ENCODE peak calls at places on chromosomes 3 and 15, in ten cellular contexts. X is PC-9, W is breast epithelium, E is uterus, L is prostate gland, G is HepG2, F is DND-41, S is endothelial cell of umbilical vein, I is heart left ventricle, H is pancreas. V is an unnamed sample.
A peak's percentile ranks its signal among the peaks of the same experiment; 100 is the strongest.

GRCh38 chr3:14248849-14249523 is 70.4 kb downstream of the LSM3 start:
- DNase-seq in X (no peak), W (no peak), E (peak; percentile 72), L (peak; percentile 78), G (peak; percentile 80), F (no peak), S (no peak), I (no peak), H (no peak), V (no peak)

GRCh38 chr3:76646921-76647562 is 392.9 kb upstream of the ROBO2 start:
- DNase-seq in X (no peak), W (no peak), E (no peak), L (no peak), G (peak; percentile 14), F (no peak), S (no peak), I (no peak), H (no peak), V (no peak)

GRCh38 chr3:136938334-136938733 is 19.4 kb upstream of the IL20RB start:
- DNase-seq in X (no peak), W (no peak), E (no peak), L (no peak), G (no peak), F (no peak), S (no peak), I (no peak), H (no peak), V (no peak)

GRCh38 chr3:189353318-189353958 is 181.7 kb downstream of the TPRG1 start:
- DNase-seq in X (peak; percentile 41), W (no peak), E (no peak), L (no peak), G (no peak), F (no peak), S (no peak), I (no peak), H (no peak), V (no peak)

GRCh38 chr3:69386535-69387385 is 872 bp upstream of the FRMD4B start:
- DNase-seq in X (no peak), W (no peak), E (no peak), L (no peak), G (no peak), F (peak; percentile 76), S (no peak), I (no peak), H (no peak), V (no peak)

GRCh38 chr15:65083262-65083701 is 6.7 kb downstream of the KBTBD13 start:
- DNase-seq in X (no peak), W (no peak), E (peak; percentile 56), L (no peak), G (no peak), F (no peak), S (no peak), I (no peak), H (no peak), V (no peak)

GRCh38 chr15:51818156-51818555 is 11.3 kb upstream of the TMOD3 start:
- DNase-seq in X (no peak), W (no peak), E (no peak), L (no peak), G (no peak), F (no peak), S (no peak), I (no peak), H (no peak), V (no peak)

GRCh38 chr15:46410681-46411080 is 775.9 kb downstream of the SQOR start:
- DNase-seq in X (no peak), W (no peak), E (no peak), L (no peak), G (no peak), F (no peak), S (no peak), I (no peak), H (no peak), V (no peak)

GRCh38 chr3:172614340-172615274 is 91.4 kb upstream of the TNFSF10 start:
- DNase-seq in X (no peak), W (no peak), E (no peak), L (no peak), G (no peak), F (no peak), S (no peak), I (no peak), H (no peak), V (no peak)

GRCh38 chr3:152293607-152294006 is 24.9 kb downstream of the MBNL1 start:
- DNase-seq in X (no peak), W (no peak), E (no peak), L (no peak), G (no peak), F (no peak), S (no peak), I (no peak), H (no peak), V (no peak)

GRCh38 chr3:152295834-152296233 is 27.1 kb downstream of the MBNL1 start:
- DNase-seq in X (no peak), W (no peak), E (no peak), L (no peak), G (no peak), F (no peak), S (no peak), I (no peak), H (no peak), V (no peak)

GRCh38 chr3:152296990-152297389 is 28.3 kb downstream of the MBNL1 start:
- DNase-seq in X (no peak), W (no peak), E (no peak), L (no peak), G (no peak), F (no peak), S (no peak), I (no peak), H (no peak), V (no peak)

GRCh38 chr3:152296382-152296781 is 27.7 kb downstream of the MBNL1 start:
- DNase-seq in X (no peak), W (no peak), E (no peak), L (no peak), G (no peak), F (no peak), S (no peak), I (no peak), H (no peak), V (no peak)

DNA sequence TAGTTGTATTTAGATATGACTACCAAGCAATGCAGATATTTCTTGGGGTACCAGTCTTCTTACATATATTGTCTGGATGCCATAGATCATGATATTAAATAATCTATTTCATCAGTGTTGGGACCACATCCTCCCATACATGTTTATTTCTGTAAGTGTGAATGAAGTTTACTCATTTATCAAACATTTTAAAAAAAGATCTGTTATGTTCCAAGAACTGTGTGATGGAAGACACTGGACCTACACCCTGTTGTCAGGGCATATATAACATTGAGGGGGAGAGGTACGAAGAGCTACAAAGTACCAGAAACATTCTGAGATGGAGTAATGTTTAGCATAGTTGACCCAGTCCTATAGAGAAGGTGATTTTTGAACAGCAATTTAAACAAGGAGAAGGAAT is 26.6 kb downstream of the MBNL1 start:
- DNase-seq in X (no peak), W (no peak), E (no peak), L (no peak), G (no peak), F (no peak), S (no peak), I (no peak), H (no peak), V (no peak)
- H3K4me1 ChIP-seq in X (peaks cover 14% of the 10 kb centered on the region), W (no peaks in the 10 kb centered on the region), E (peaks cover 8% of the 10 kb centered on the region), L (no peaks in the 10 kb centered on the region), G (peaks cover 60% of the 10 kb centered on the region), F (peaks cover 55% of the 10 kb centered on the region), S (peaks cover 48% of the 10 kb centered on the region), I (peaks cover 84% of the 10 kb centered on the region), H (peaks cover 13% of the 10 kb centered on the region), V (peaks cover 79% of the 10 kb centered on the region)

GRCh38 chr3:152362086-152362485 is 93.4 kb downstream of the MBNL1 start:
- DNase-seq in X (no peak), W (no peak), E (no peak), L (no peak), G (no peak), F (no peak), S (no peak), I (no peak), H (no peak), V (no peak)
- H3K4me1 ChIP-seq in X (peaks cover 46% of the 10 kb centered on the region), W (no peaks in the 10 kb centered on the region), E (no peaks in the 10 kb centered on the region), L (no peaks in the 10 kb centered on the region), G (peaks cover 26% of the 10 kb centered on the region), F (peaks cover 13% of the 10 kb centered on the region), S (peaks cover 29% of the 10 kb centered on the region), I (peaks cover 86% of the 10 kb centered on the region), H (peaks cover 5% of the 10 kb centered on the region), V (peaks cover 31% of the 10 kb centered on the region)

DNA sequence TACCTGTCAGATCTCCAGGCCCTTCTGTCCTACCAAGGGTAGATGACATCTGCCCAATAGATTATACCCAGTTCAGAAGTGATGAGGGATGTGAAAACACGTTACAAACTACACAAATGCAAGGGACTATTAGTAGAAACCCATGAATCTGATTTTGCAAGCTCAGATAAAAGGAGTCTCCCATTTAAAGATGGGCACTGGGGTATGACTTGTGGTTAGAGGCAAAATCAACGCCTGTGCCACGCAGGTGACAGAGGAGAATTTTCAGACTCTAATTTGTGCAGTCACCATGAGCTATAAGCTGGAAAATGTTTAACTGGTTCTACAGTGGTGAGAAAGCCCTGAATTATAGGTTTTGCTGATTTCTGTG is 184.4 kb upstream of the LPP start:
- DNase-seq in X (no peak), W (no peak), E (no peak), L (no peak), G (no peak), F (no peak), S (no peak), I (no peak), H (no peak), V (no peak)
- H3K4me1 ChIP-seq in X (peaks cover 71% of the 10 kb centered on the region), W (no peaks in the 10 kb centered on the region), E (no peaks in the 10 kb centered on the region), L (no peaks in the 10 kb centered on the region), G (peaks cover 43% of the 10 kb centered on the region), F (peaks cover 32% of the 10 kb centered on the region), S (no peaks in the 10 kb centered on the region), I (peaks cover 10% of the 10 kb centered on the region), H (peaks cover 5% of the 10 kb centered on the region), V (peaks cover 6% of the 10 kb centered on the region)

DNA sequence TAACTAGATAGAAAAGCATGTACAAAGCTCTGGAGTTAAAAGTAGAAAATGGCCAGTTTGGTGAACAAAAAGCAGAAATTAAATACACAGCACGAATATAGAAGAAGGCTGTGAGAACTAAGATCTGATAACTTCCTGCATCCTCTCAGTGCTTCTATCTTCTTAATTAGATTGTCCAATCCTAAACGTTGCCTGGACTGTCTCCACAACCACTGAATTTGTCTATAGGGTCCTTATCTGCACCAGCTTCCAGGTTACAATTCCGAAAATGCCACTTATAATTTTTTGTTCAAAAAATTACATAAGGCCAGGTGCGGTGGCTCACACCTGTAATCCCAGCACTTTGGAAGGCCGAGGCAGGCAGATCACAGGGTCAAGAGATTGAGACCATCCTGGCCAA is 626.3 kb downstream of the TBL1XR1 start:
- DNase-seq in X (no peak), W (no peak), E (no peak), L (no peak), G (no peak), F (no peak), S (no peak), I (no peak), H (no peak), V (no peak)
- H3K4me1 ChIP-seq in X (no peaks in the 10 kb centered on the region), W (no peaks in the 10 kb centered on the region), E (no peaks in the 10 kb centered on the region), L (no peaks in the 10 kb centered on the region), G (no peaks in the 10 kb centered on the region), F (no peaks in the 10 kb centered on the region), S (no peaks in the 10 kb centered on the region), I (no peaks in the 10 kb centered on the region), H (no peaks in the 10 kb centered on the region), V (no peaks in the 10 kb centered on the region)

DNA sequence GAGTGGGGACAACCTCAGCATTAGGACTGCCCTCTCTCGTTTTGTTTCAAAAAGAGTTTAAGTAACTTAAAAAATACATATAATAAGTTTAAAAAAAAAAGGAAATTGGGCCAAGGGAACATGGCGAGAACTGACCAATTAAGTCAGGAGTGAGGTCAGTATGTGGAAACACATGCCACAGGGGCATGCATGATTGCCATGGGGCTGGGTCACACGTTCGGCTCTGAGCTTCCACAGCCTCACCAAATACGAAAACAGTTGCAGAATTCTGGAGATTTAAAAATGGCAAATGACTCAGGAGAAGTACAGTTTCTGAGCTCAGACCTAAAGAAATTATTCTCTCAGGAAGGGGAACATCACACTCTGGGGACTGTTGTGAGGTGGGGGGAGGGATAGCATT is 24.1 kb downstream of the PDE8A start:
- DNase-seq in X (no peak), W (no peak), E (no peak), L (no peak), G (no peak), F (no peak), S (no peak), I (no peak), H (no peak), V (no peak)
- H3K4me1 ChIP-seq in X (no peaks in the 10 kb centered on the region), W (peaks cover 6% of the 10 kb centered on the region), E (peaks cover 5% of the 10 kb centered on the region), L (peaks cover 4% of the 10 kb centered on the region), G (peaks cover 62% of the 10 kb centered on the region), F (peaks cover 11% of the 10 kb centered on the region), S (peaks cover 10% of the 10 kb centered on the region), I (peaks cover 70% of the 10 kb centered on the region), H (peaks cover 23% of the 10 kb centered on the region), V (peaks cover 65% of the 10 kb centered on the region)

V was measured in vagina.